ENCODE peak calls at places on chromosome 18, in eight cellular contexts. One of them, this sample, is unnamed.

GRCh38 chr18:47254341-47254939 is 3.0 kb upstream of the SKOR2 start:
- DNase-seq in stomach: no peak
- DNase-seq in BE2C: no peak
- DNase-seq in LoVo: no peak
- DNase-seq in upper lobe of left lung: no peak
- DNase-seq in astrocyte of the spinal cord: peak; percentile 45
- DNase-seq in T1000: no peak
- DNase-seq in stimulated activated CD4-positive, alpha-beta T cell treated with anti-CD3 and anti-CD28 coated beads, Interleukin-15, amount 100 ng/mL, for 1 hour: no peak
- DNase-seq in this sample: peak; percentile 69

GRCh38 chr18:68560128-68560527 is 154.8 kb downstream of the TMX3 start:
- DNase-seq in stomach: no peak
- DNase-seq in BE2C: no peak
- DNase-seq in LoVo: no peak
- DNase-seq in upper lobe of left lung: no peak
- DNase-seq in astrocyte of the spinal cord: no peak
- DNase-seq in T1000: no peak
- DNase-seq in stimulated activated CD4-positive, alpha-beta T cell treated with anti-CD3 and anti-CD28 coated beads, Interleukin-15, amount 100 ng/mL, for 1 hour: no peak
- DNase-seq in this sample: no peak

GRCh38 chr18:52747869-52748268 is 407.9 kb downstream of the DCC start:
- DNase-seq in stomach: no peak
- DNase-seq in BE2C: no peak
- DNase-seq in LoVo: no peak
- DNase-seq in upper lobe of left lung: no peak
- DNase-seq in astrocyte of the spinal cord: no peak
- DNase-seq in T1000: no peak
- DNase-seq in stimulated activated CD4-positive, alpha-beta T cell treated with anti-CD3 and anti-CD28 coated beads, Interleukin-15, amount 100 ng/mL, for 1 hour: no peak
- DNase-seq in this sample: no peak

GRCh38 chr18:12305930-12306629 is 2.0 kb upstream of the TUBB6 start:
- DNase-seq in stomach: no peak
- DNase-seq in BE2C: no peak
- DNase-seq in LoVo: no peak
- DNase-seq in upper lobe of left lung: no peak
- DNase-seq in astrocyte of the spinal cord: no peak
- DNase-seq in T1000: no peak
- DNase-seq in stimulated activated CD4-positive, alpha-beta T cell treated with anti-CD3 and anti-CD28 coated beads, Interleukin-15, amount 100 ng/mL, for 1 hour: no peak
- DNase-seq in this sample: no peak

GRCh38 chr18:23784811-23785245 is 95.6 kb downstream of the LAMA3 start:
- DNase-seq in stomach: no peak
- DNase-seq in BE2C: no peak
- DNase-seq in LoVo: no peak
- DNase-seq in upper lobe of left lung: no peak
- DNase-seq in astrocyte of the spinal cord: peak; percentile 82
- DNase-seq in T1000: no peak
- DNase-seq in stimulated activated CD4-positive, alpha-beta T cell treated with anti-CD3 and anti-CD28 coated beads, Interleukin-15, amount 100 ng/mL, for 1 hour: no peak
- DNase-seq in this sample: no peak

GRCh38 chr18:63207825-63208224 is 111.7 kb downstream of the BCL2 start:
- DNase-seq in stomach: no peak
- DNase-seq in BE2C: no peak
- DNase-seq in LoVo: no peak
- DNase-seq in upper lobe of left lung: no peak
- DNase-seq in astrocyte of the spinal cord: no peak
- DNase-seq in T1000: no peak
- DNase-seq in stimulated activated CD4-positive, alpha-beta T cell treated with anti-CD3 and anti-CD28 coated beads, Interleukin-15, amount 100 ng/mL, for 1 hour: no peak
- DNase-seq in this sample: no peak

GRCh38 chr18:63120541-63121059 is 199.0 kb downstream of the BCL2 start:
- DNase-seq in stomach: no peak
- DNase-seq in BE2C: no peak
- DNase-seq in LoVo: no peak
- DNase-seq in upper lobe of left lung: no peak
- DNase-seq in astrocyte of the spinal cord: no peak
- DNase-seq in T1000: no peak
- DNase-seq in stimulated activated CD4-positive, alpha-beta T cell treated with anti-CD3 and anti-CD28 coated beads, Interleukin-15, amount 100 ng/mL, for 1 hour: no peak
- DNase-seq in this sample: no peak

GRCh38 chr18:76687271-76688006 is 134.9 kb upstream of the ZNF236 start:
- DNase-seq in stomach: no peak
- DNase-seq in BE2C: no peak
- DNase-seq in LoVo: no peak
- DNase-seq in upper lobe of left lung: no peak
- DNase-seq in astrocyte of the spinal cord: peak; percentile 56
- DNase-seq in T1000: no peak
- DNase-seq in stimulated activated CD4-positive, alpha-beta T cell treated with anti-CD3 and anti-CD28 coated beads, Interleukin-15, amount 100 ng/mL, for 1 hour: no peak
- DNase-seq in this sample: no peak

GRCh38 chr18:40072761-40073160 is 1882.3 kb upstream of the PIK3C3 start:
- DNase-seq in stomach: no peak
- DNase-seq in BE2C: no peak
- DNase-seq in LoVo: no peak
- DNase-seq in upper lobe of left lung: no peak
- DNase-seq in astrocyte of the spinal cord: no peak
- DNase-seq in T1000: no peak
- DNase-seq in stimulated activated CD4-positive, alpha-beta T cell treated with anti-CD3 and anti-CD28 coated beads, Interleukin-15, amount 100 ng/mL, for 1 hour: no peak
- DNase-seq in this sample: no peak

GRCh38 chr18:60865801-60866200 is 467.4 kb upstream of the CDH20 start:
- DNase-seq in stomach: no peak
- DNase-seq in BE2C: no peak
- DNase-seq in LoVo: no peak
- DNase-seq in upper lobe of left lung: no peak
- DNase-seq in astrocyte of the spinal cord: no peak
- DNase-seq in T1000: no peak
- DNase-seq in stimulated activated CD4-positive, alpha-beta T cell treated with anti-CD3 and anti-CD28 coated beads, Interleukin-15, amount 100 ng/mL, for 1 hour: no peak
- DNase-seq in this sample: no peak

GRCh38 chr18:53864758-53865157 is 359.7 kb downstream of the MBD2 start:
- DNase-seq in stomach: no peak
- DNase-seq in BE2C: no peak
- DNase-seq in LoVo: no peak
- DNase-seq in upper lobe of left lung: no peak
- DNase-seq in astrocyte of the spinal cord: no peak
- DNase-seq in T1000: no peak
- DNase-seq in stimulated activated CD4-positive, alpha-beta T cell treated with anti-CD3 and anti-CD28 coated beads, Interleukin-15, amount 100 ng/mL, for 1 hour: no peak
- DNase-seq in this sample: no peak

GRCh38 chr18:79432376-79433120 is 36.8 kb downstream of the NFATC1 start:
- DNase-seq in stomach: no peak
- DNase-seq in BE2C: no peak
- DNase-seq in LoVo: no peak
- DNase-seq in upper lobe of left lung: no peak
- DNase-seq in astrocyte of the spinal cord: no peak
- DNase-seq in T1000: no peak
- DNase-seq in stimulated activated CD4-positive, alpha-beta T cell treated with anti-CD3 and anti-CD28 coated beads, Interleukin-15, amount 100 ng/mL, for 1 hour: no peak
- DNase-seq in this sample: no peak

GRCh38 chr18:36023336-36023735 is 44.0 kb downstream of the RPRD1A start:
- DNase-seq in stomach: no peak
- DNase-seq in BE2C: no peak
- DNase-seq in LoVo: no peak
- DNase-seq in upper lobe of left lung: no peak
- DNase-seq in astrocyte of the spinal cord: no peak
- DNase-seq in T1000: no peak
- DNase-seq in stimulated activated CD4-positive, alpha-beta T cell treated with anti-CD3 and anti-CD28 coated beads, Interleukin-15, amount 100 ng/mL, for 1 hour: no peak
- DNase-seq in this sample: no peak

GRCh38 chr18:58572680-58573079 is 56.2 kb downstream of the ALPK2 start:
- DNase-seq in stomach: no peak
- DNase-seq in BE2C: no peak
- DNase-seq in LoVo: no peak
- DNase-seq in upper lobe of left lung: no peak
- DNase-seq in astrocyte of the spinal cord: no peak
- DNase-seq in T1000: no peak
- DNase-seq in stimulated activated CD4-positive, alpha-beta T cell treated with anti-CD3 and anti-CD28 coated beads, Interleukin-15, amount 100 ng/mL, for 1 hour: no peak
- DNase-seq in this sample: no peak

GRCh38 chr18:68148862-68149261 is 566.0 kb downstream of the TMX3 start:
- DNase-seq in stomach: no peak
- DNase-seq in BE2C: no peak
- DNase-seq in LoVo: no peak
- DNase-seq in upper lobe of left lung: no peak
- DNase-seq in astrocyte of the spinal cord: no peak
- DNase-seq in T1000: no peak
- DNase-seq in stimulated activated CD4-positive, alpha-beta T cell treated with anti-CD3 and anti-CD28 coated beads, Interleukin-15, amount 100 ng/mL, for 1 hour: no peak
- DNase-seq in this sample: no peak

GRCh38 chr18:13376298-13376840 is 157.8 kb downstream of the LDLRAD4 start:
- DNase-seq in stomach: no peak
- DNase-seq in BE2C: no peak
- DNase-seq in LoVo: no peak
- DNase-seq in upper lobe of left lung: peak; percentile 16
- DNase-seq in astrocyte of the spinal cord: peak; percentile 36
- DNase-seq in T1000: no peak
- DNase-seq in stimulated activated CD4-positive, alpha-beta T cell treated with anti-CD3 and anti-CD28 coated beads, Interleukin-15, amount 100 ng/mL, for 1 hour: peak; percentile 40
- DNase-seq in this sample: no peak

GRCh38 chr18:77103991-77104521 is 28.5 kb downstream of the MBP start:
- DNase-seq in stomach: no peak
- DNase-seq in BE2C: no peak
- DNase-seq in LoVo: no peak
- DNase-seq in upper lobe of left lung: no peak
- DNase-seq in astrocyte of the spinal cord: no peak
- DNase-seq in T1000: no peak
- DNase-seq in stimulated activated CD4-positive, alpha-beta T cell treated with anti-CD3 and anti-CD28 coated beads, Interleukin-15, amount 100 ng/mL, for 1 hour: no peak
- DNase-seq in this sample: no peak

GRCh38 chr18:8399138-8399537 is 210.1 kb upstream of the RAB12 start:
- DNase-seq in stomach: no peak
- DNase-seq in BE2C: no peak
- DNase-seq in LoVo: no peak
- DNase-seq in upper lobe of left lung: no peak
- DNase-seq in astrocyte of the spinal cord: no peak
- DNase-seq in T1000: no peak
- DNase-seq in stimulated activated CD4-positive, alpha-beta T cell treated with anti-CD3 and anti-CD28 coated beads, Interleukin-15, amount 100 ng/mL, for 1 hour: no peak
- DNase-seq in this sample: no peak

GRCh38 chr18:61272793-61273192 is 60.4 kb upstream of the CDH20 start:
- DNase-seq in stomach: no peak
- DNase-seq in BE2C: no peak
- DNase-seq in LoVo: no peak
- DNase-seq in upper lobe of left lung: no peak
- DNase-seq in astrocyte of the spinal cord: no peak
- DNase-seq in T1000: no peak
- DNase-seq in stimulated activated CD4-positive, alpha-beta T cell treated with anti-CD3 and anti-CD28 coated beads, Interleukin-15, amount 100 ng/mL, for 1 hour: no peak
- DNase-seq in this sample: no peak

GRCh38 chr18:79105455-79105854 is 36.3 kb downstream of the ATP9B start:
- DNase-seq in stomach: no peak
- DNase-seq in BE2C: no peak
- DNase-seq in LoVo: no peak
- DNase-seq in upper lobe of left lung: no peak
- DNase-seq in astrocyte of the spinal cord: no peak
- DNase-seq in T1000: no peak
- DNase-seq in stimulated activated CD4-positive, alpha-beta T cell treated with anti-CD3 and anti-CD28 coated beads, Interleukin-15, amount 100 ng/mL, for 1 hour: no peak
- DNase-seq in this sample: no peak

This sample was measured in pancreas.